ENCODE peak calls at places on chromosomes 3 and 15, in ten cellular contexts. One of them, this sample, is unnamed.

GRCh38 chr3:171001957-171002694 is 24.4 kb downstream of the SLC2A2 start:
- DNase-seq in SK-MEL-5: peak
- DNase-seq in effector CD4-positive, alpha-beta T cell: no peak
- DNase-seq in LHCN-M2: peak
- DNase-seq in NCI-H1105 treated with DMSO at 0.1 percent for 48 hours: no peak
- DNase-seq in stimulated activated CD4-positive, alpha-beta T cell treated with anti-CD3 and anti-CD28 coated beads, Interleukin-2, amount 100 ng/mL, for 48 hours: no peak
- DNase-seq in naive B cell: no peak
- DNase-seq in stimulated activated CD8-positive, alpha-beta memory T cell treated with anti-CD3 and anti-CD28 coated beads, Interleukin-4, amount 100 ng/mL, for 1 hour: no peak
- DNase-seq in activated T-helper 1 cell treated with anti-CD3 and anti-CD28 coated beads, Interleukin-2, amount 50 U/mL, for 16 hours: no peak
- DNase-seq in activated naive CD4-positive, alpha-beta T cell: no peak
- DNase-seq in this sample: no peak

GRCh38 chr3:172177046-172177445 is 137.7 kb downstream of the FNDC3B start:
- DNase-seq in SK-MEL-5: no peak
- DNase-seq in effector CD4-positive, alpha-beta T cell: no peak
- DNase-seq in LHCN-M2: peak
- DNase-seq in NCI-H1105 treated with DMSO at 0.1 percent for 48 hours: no peak
- DNase-seq in stimulated activated CD4-positive, alpha-beta T cell treated with anti-CD3 and anti-CD28 coated beads, Interleukin-2, amount 100 ng/mL, for 48 hours: no peak
- DNase-seq in naive B cell: no peak
- DNase-seq in stimulated activated CD8-positive, alpha-beta memory T cell treated with anti-CD3 and anti-CD28 coated beads, Interleukin-4, amount 100 ng/mL, for 1 hour: no peak
- DNase-seq in activated T-helper 1 cell treated with anti-CD3 and anti-CD28 coated beads, Interleukin-2, amount 50 U/mL, for 16 hours: no peak
- DNase-seq in activated naive CD4-positive, alpha-beta T cell: no peak
- DNase-seq in this sample: no peak

GRCh38 chr3:156899951-156900350 is 73.8 kb downstream of the LEKR1 start:
- DNase-seq in SK-MEL-5: no peak
- DNase-seq in effector CD4-positive, alpha-beta T cell: no peak
- DNase-seq in LHCN-M2: peak
- DNase-seq in NCI-H1105 treated with DMSO at 0.1 percent for 48 hours: no peak
- DNase-seq in stimulated activated CD4-positive, alpha-beta T cell treated with anti-CD3 and anti-CD28 coated beads, Interleukin-2, amount 100 ng/mL, for 48 hours: no peak
- DNase-seq in naive B cell: no peak
- DNase-seq in stimulated activated CD8-positive, alpha-beta memory T cell treated with anti-CD3 and anti-CD28 coated beads, Interleukin-4, amount 100 ng/mL, for 1 hour: no peak
- DNase-seq in activated T-helper 1 cell treated with anti-CD3 and anti-CD28 coated beads, Interleukin-2, amount 50 U/mL, for 16 hours: no peak
- DNase-seq in activated naive CD4-positive, alpha-beta T cell: no peak
- DNase-seq in this sample: no peak

GRCh38 chr15:88398011-88398410 is 69.2 kb downstream of the MRPL46 start:
- DNase-seq in SK-MEL-5: no peak
- DNase-seq in effector CD4-positive, alpha-beta T cell: no peak
- DNase-seq in LHCN-M2: no peak
- DNase-seq in NCI-H1105 treated with DMSO at 0.1 percent for 48 hours: no peak
- DNase-seq in stimulated activated CD4-positive, alpha-beta T cell treated with anti-CD3 and anti-CD28 coated beads, Interleukin-2, amount 100 ng/mL, for 48 hours: no peak
- DNase-seq in naive B cell: no peak
- DNase-seq in stimulated activated CD8-positive, alpha-beta memory T cell treated with anti-CD3 and anti-CD28 coated beads, Interleukin-4, amount 100 ng/mL, for 1 hour: no peak
- DNase-seq in activated T-helper 1 cell treated with anti-CD3 and anti-CD28 coated beads, Interleukin-2, amount 50 U/mL, for 16 hours: no peak
- DNase-seq in activated naive CD4-positive, alpha-beta T cell: no peak
- DNase-seq in this sample: no peak

GRCh38 chr3:155919728-155920127 is 49.3 kb downstream of the GMPS start:
- DNase-seq in SK-MEL-5: no peak
- DNase-seq in effector CD4-positive, alpha-beta T cell: no peak
- DNase-seq in LHCN-M2: no peak
- DNase-seq in NCI-H1105 treated with DMSO at 0.1 percent for 48 hours: peak
- DNase-seq in stimulated activated CD4-positive, alpha-beta T cell treated with anti-CD3 and anti-CD28 coated beads, Interleukin-2, amount 100 ng/mL, for 48 hours: no peak
- DNase-seq in naive B cell: no peak
- DNase-seq in stimulated activated CD8-positive, alpha-beta memory T cell treated with anti-CD3 and anti-CD28 coated beads, Interleukin-4, amount 100 ng/mL, for 1 hour: no peak
- DNase-seq in activated T-helper 1 cell treated with anti-CD3 and anti-CD28 coated beads, Interleukin-2, amount 50 U/mL, for 16 hours: no peak
- DNase-seq in activated naive CD4-positive, alpha-beta T cell: no peak
- DNase-seq in this sample: no peak

GRCh38 chr3:154926721-154927120 is 153.4 kb upstream of the MME start:
- DNase-seq in SK-MEL-5: no peak
- DNase-seq in effector CD4-positive, alpha-beta T cell: no peak
- DNase-seq in LHCN-M2: no peak
- DNase-seq in NCI-H1105 treated with DMSO at 0.1 percent for 48 hours: no peak
- DNase-seq in stimulated activated CD4-positive, alpha-beta T cell treated with anti-CD3 and anti-CD28 coated beads, Interleukin-2, amount 100 ng/mL, for 48 hours: no peak
- DNase-seq in naive B cell: no peak
- DNase-seq in stimulated activated CD8-positive, alpha-beta memory T cell treated with anti-CD3 and anti-CD28 coated beads, Interleukin-4, amount 100 ng/mL, for 1 hour: no peak
- DNase-seq in activated T-helper 1 cell treated with anti-CD3 and anti-CD28 coated beads, Interleukin-2, amount 50 U/mL, for 16 hours: no peak
- DNase-seq in activated naive CD4-positive, alpha-beta T cell: no peak
- DNase-seq in this sample: no peak

GRCh38 chr15:93072011-93072410 is 17.0 kb downstream of the RGMA start:
- DNase-seq in SK-MEL-5: peak
- DNase-seq in effector CD4-positive, alpha-beta T cell: no peak
- DNase-seq in LHCN-M2: no peak
- DNase-seq in NCI-H1105 treated with DMSO at 0.1 percent for 48 hours: no peak
- DNase-seq in stimulated activated CD4-positive, alpha-beta T cell treated with anti-CD3 and anti-CD28 coated beads, Interleukin-2, amount 100 ng/mL, for 48 hours: no peak
- DNase-seq in naive B cell: no peak
- DNase-seq in stimulated activated CD8-positive, alpha-beta memory T cell treated with anti-CD3 and anti-CD28 coated beads, Interleukin-4, amount 100 ng/mL, for 1 hour: no peak
- DNase-seq in activated T-helper 1 cell treated with anti-CD3 and anti-CD28 coated beads, Interleukin-2, amount 50 U/mL, for 16 hours: no peak
- DNase-seq in activated naive CD4-positive, alpha-beta T cell: no peak
- DNase-seq in this sample: no peak

GRCh38 chr15:49831206-49831965 is 210.5 kb downstream of the DTWD1 start:
- DNase-seq in SK-MEL-5: peak
- DNase-seq in effector CD4-positive, alpha-beta T cell: no peak
- DNase-seq in LHCN-M2: peak
- DNase-seq in NCI-H1105 treated with DMSO at 0.1 percent for 48 hours: no peak
- DNase-seq in stimulated activated CD4-positive, alpha-beta T cell treated with anti-CD3 and anti-CD28 coated beads, Interleukin-2, amount 100 ng/mL, for 48 hours: no peak
- DNase-seq in naive B cell: no peak
- DNase-seq in stimulated activated CD8-positive, alpha-beta memory T cell treated with anti-CD3 and anti-CD28 coated beads, Interleukin-4, amount 100 ng/mL, for 1 hour: no peak
- DNase-seq in activated T-helper 1 cell treated with anti-CD3 and anti-CD28 coated beads, Interleukin-2, amount 50 U/mL, for 16 hours: no peak
- DNase-seq in activated naive CD4-positive, alpha-beta T cell: no peak
- DNase-seq in this sample: no peak

GRCh38 chr15:40764766-40765136 is 883 bp downstream of the GCHFR start:
- DNase-seq in SK-MEL-5: no peak
- DNase-seq in effector CD4-positive, alpha-beta T cell: no peak
- DNase-seq in LHCN-M2: no peak
- DNase-seq in NCI-H1105 treated with DMSO at 0.1 percent for 48 hours: no peak
- DNase-seq in stimulated activated CD4-positive, alpha-beta T cell treated with anti-CD3 and anti-CD28 coated beads, Interleukin-2, amount 100 ng/mL, for 48 hours: no peak
- DNase-seq in naive B cell: no peak
- DNase-seq in stimulated activated CD8-positive, alpha-beta memory T cell treated with anti-CD3 and anti-CD28 coated beads, Interleukin-4, amount 100 ng/mL, for 1 hour: no peak
- DNase-seq in activated T-helper 1 cell treated with anti-CD3 and anti-CD28 coated beads, Interleukin-2, amount 50 U/mL, for 16 hours: no peak
- DNase-seq in activated naive CD4-positive, alpha-beta T cell: peak
- DNase-seq in this sample: no peak

GRCh38 chr3:66938338-66938963 is 59.7 kb upstream of the KBTBD8 start:
- DNase-seq in SK-MEL-5: peak
- DNase-seq in effector CD4-positive, alpha-beta T cell: no peak
- DNase-seq in LHCN-M2: peak
- DNase-seq in NCI-H1105 treated with DMSO at 0.1 percent for 48 hours: peak
- DNase-seq in stimulated activated CD4-positive, alpha-beta T cell treated with anti-CD3 and anti-CD28 coated beads, Interleukin-2, amount 100 ng/mL, for 48 hours: peak
- DNase-seq in naive B cell: peak
- DNase-seq in stimulated activated CD8-positive, alpha-beta memory T cell treated with anti-CD3 and anti-CD28 coated beads, Interleukin-4, amount 100 ng/mL, for 1 hour: no peak
- DNase-seq in activated T-helper 1 cell treated with anti-CD3 and anti-CD28 coated beads, Interleukin-2, amount 50 U/mL, for 16 hours: no peak
- DNase-seq in activated naive CD4-positive, alpha-beta T cell: no peak
- DNase-seq in this sample: peak

This sample was measured in NCI-H1048.